ENCODE peak calls at places on chromosomes 13 and 19, in five cellular contexts. Y is NCI-H2171 treated with DMSO at 0.1 percent for 48 hours, E is psoas muscle, F is anterior cingulate cortex, T is foreskin fibroblast. I is an unnamed sample.

GRCh38 chr13:51823351-51823750 is 19.4 kb upstream of the DHRS12 start:
- DNase-seq in E (no peak), T (no peak), F (no peak), Y (no peak), I (no peak)

GRCh38 chr13:72004975-72005374 is 138.0 kb upstream of the DACH1 start:
- DNase-seq in T (no peak), Y (no peak), F (no peak), E (no peak), I (no peak)

GRCh38 chr19:860481-861098 is 1.1 kb downstream of the CFD start:
- DNase-seq in Y (peak), E (peak), T (peak), F (no peak), I (peak)

GRCh38 chr19:6543866-6544347 is 13.1 kb downstream of the TNFSF9 start:
- DNase-seq in T (no peak), E (no peak), F (no peak), Y (no peak), I (no peak)

GRCh38 chr19:55858401-55858800 is 22.1 kb downstream of the NLRP4 start:
- DNase-seq in F (no peak), E (no peak), Y (no peak), T (no peak), I (no peak)

GRCh38 chr19:36771275-36772231 is 1.1 kb downstream of the ZNF850 start:
- DNase-seq in Y (no peak), F (no peak), E (peak), T (peak), I (peak)

GRCh38 chr19:49665301-49666119 is at the start of the genes BCL2L12 and IRF3:
- DNase-seq in F (peak), T (peak), Y (peak), E (peak), I (peak)

GRCh38 chr13:33634526-33635111 is 183.3 kb upstream of the RFC3 start:
- DNase-seq in Y (no peak), T (no peak), F (no peak), E (no peak), I (no peak)

GRCh38 chr13:99150575-99151370 is 49.9 kb upstream of the UBAC2 start:
- DNase-seq in F (no peak), E (no peak), Y (peak), T (peak), I (no peak)

GRCh38 chr19:50838239-50838638 is 4.9 kb upstream of the KLK15 start:
- DNase-seq in F (no peak), Y (no peak), E (no peak), T (no peak), I (no peak)

GRCh38 chr13:26266311-26266710 is 12.4 kb downstream of the CDK8 start:
- DNase-seq in F (no peak), E (no peak), Y (no peak), T (no peak), I (no peak)

GRCh38 chr19:2164020-2164988 is 571 bp downstream of the DOT1L start:
- DNase-seq in F (no peak), Y (no peak), T (no peak), E (no peak), I (no peak)

GRCh38 chr13:70206671-70207070 is 98.4 kb upstream of the KLHL1 start:
- DNase-seq in Y (no peak), F (no peak), E (no peak), T (no peak), I (no peak)

GRCh38 chr13:113532156-113532806 is 41.8 kb upstream of the DCUN1D2 start:
- DNase-seq in Y (no peak), T (peak), F (peak), E (no peak), I (no peak)

GRCh38 chr13:54945978-54946377 is 1917.4 kb downstream of the OLFM4 start:
- DNase-seq in Y (peak), F (no peak), E (no peak), T (no peak), I (no peak)

GRCh38 chr13:46184277-46184699 is 2.3 kb upstream of the LCP1 start:
- DNase-seq in Y (no peak), F (no peak), E (peak), T (no peak), I (no peak)

GRCh38 chr19:38409631-38410133 is 6.8 kb downstream of the FAM98C start:
- DNase-seq in E (no peak), F (no peak), Y (peak), T (peak), I (no peak)

GRCh38 chr13:93336733-93337132 is 110.1 kb downstream of the GPC6 start:
- DNase-seq in E (no peak), T (no peak), F (no peak), Y (no peak), I (no peak)

GRCh38 chr13:110103026-110103425 is 203.9 kb downstream of the COL4A1 start:
- DNase-seq in Y (no peak), T (no peak), F (no peak), E (no peak), I (no peak)

GRCh38 chr19:51219307-51219706 is 5.6 kb upstream of the CD33 start:
- DNase-seq in Y (no peak), F (no peak), T (no peak), E (no peak), I (no peak)

GRCh38 chr19:32208060-32208459 is 137.3 kb upstream of the ZNF507 start:
- DNase-seq in Y (no peak), F (no peak), T (no peak), E (no peak), I (no peak)

GRCh38 chr13:49044008-49044407 is 68.3 kb downstream of the FNDC3A start:
- DNase-seq in Y (no peak), F (no peak), T (no peak), E (no peak), I (no peak)

GRCh38 chr19:35301961-35302360 is 10.0 kb downstream of the MAG start:
- DNase-seq in T (no peak), Y (no peak), F (no peak), E (no peak), I (no peak)

I was measured in AG04450.